ENCODE peak calls at places on chromosome 5, in four cellular contexts. K, V, J and L are unnamed samples.

GRCh38 chr5:148343603-148344230 is 8.4 kb downstream of the SPINK9 start:
- DNase-seq in K (peak), V (no peak), J (no peak), L (no peak)

GRCh38 chr5:76084496-76085285 is 1.5 kb downstream of the SV2C start:
- DNase-seq in K (no peak), V (no peak), J (no peak), L (peak)

GRCh38 chr5:1808466-1808865 is 7.3 kb downstream of the NDUFS6 start:
- DNase-seq in K (no peak), V (no peak), J (no peak), L (no peak)

GRCh38 chr5:66285343-66285942 is 141.3 kb downstream of the SREK1 start:
- DNase-seq in K (no peak), V (no peak), J (no peak), L (no peak)

GRCh38 chr5:131635755-131636479 is 888 bp upstream of the RAPGEF6 start:
- DNase-seq in K (peak), V (no peak), J (peak), L (no peak)

GRCh38 chr5:912356-913091 is 19.8 kb downstream of the TRIP13 start:
- DNase-seq in K (no peak), V (no peak), J (no peak), L (no peak)

GRCh38 chr5:180423133-180423532 is 70.0 kb upstream of the GFPT2 start:
- DNase-seq in K (no peak), V (no peak), J (no peak), L (no peak)

GRCh38 chr5:131639148-131639547 is 4.1 kb upstream of the RAPGEF6 start:
- DNase-seq in K (no peak), V (no peak), J (no peak), L (no peak)

GRCh38 chr5:103346162-103346748 is 87.7 kb downstream of the MACIR start:
- DNase-seq in K (no peak), V (no peak), J (no peak), L (no peak)

GRCh38 chr5:155080721-155081120 is 67.2 kb downstream of the KIF4B start:
- DNase-seq in K (no peak), V (no peak), J (no peak), L (no peak)

GRCh38 chr5:135072357-135073247 is 38.6 kb upstream of the PITX1 start:
- DNase-seq in K (no peak), V (no peak), J (no peak), L (no peak)

GRCh38 chr5:157449011-157449723 is 10.8 kb upstream of the NIPAL4 start:
- DNase-seq in K (no peak), V (no peak), J (no peak), L (no peak)
- TF ChIP-seq BHLHE40 in K (no peak), V (no peak), J (no peak), L (no peak)

GRCh38 chr5:96247097-96247675 is 185.9 kb downstream of the PCSK1 start:
- DNase-seq in K (no peak), V (no peak), J (no peak), L (no peak)
- TF ChIP-seq SP1 in K (no peak), V (no peak), J (no peak), L (no peak)

GRCh38 chr5:51214736-51215135 is 168.5 kb upstream of the ISL1 start:
- DNase-seq in K (no peak), V (no peak), J (no peak), L (no peak)
- TF ChIP-seq BHLHE40 in K (no peak), V (no peak), J (no peak), L (no peak)

DNA sequence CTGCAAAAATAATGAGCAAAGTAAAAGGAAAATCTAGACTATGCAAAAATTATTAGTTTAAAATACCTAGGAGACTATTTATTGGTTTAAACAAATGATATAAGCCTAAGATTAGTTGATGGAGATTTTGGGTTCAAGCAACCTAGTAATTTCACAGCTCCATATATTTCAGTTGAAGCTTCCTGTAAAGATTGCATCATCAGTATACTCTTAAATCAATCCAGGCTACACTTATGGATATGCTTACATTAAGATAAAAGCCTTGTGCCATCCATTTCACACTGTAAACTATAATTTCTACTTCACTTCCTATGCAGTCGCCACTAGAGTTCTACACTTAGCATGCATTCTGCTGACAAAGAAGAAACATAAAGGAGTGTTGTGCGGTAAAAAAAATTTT is 7.3 kb upstream of the LIX1 start:
- DNase-seq in K (no peak), V (no peak), J (no peak), L (no peak)
- TF ChIP-seq SP1 in K (no peak), V (no peak), J (no peak), L (no peak)

GRCh38 chr5:128213833-128214232 is 130.3 kb downstream of the SLC12A2 start:
- DNase-seq in K (no peak), V (no peak), J (no peak), L (no peak)

GRCh38 chr5:128212206-128212788 is 128.7 kb downstream of the SLC12A2 start:
- DNase-seq in K (no peak), V (no peak), J (no peak), L (no peak)

GRCh38 chr5:128216860-128217531 is 133.4 kb downstream of the SLC12A2 start:
- DNase-seq in K (no peak), V (no peak), J (no peak), L (no peak)

GRCh38 chr5:128216285-128216684 is 132.7 kb downstream of the SLC12A2 start:
- DNase-seq in K (no peak), V (no peak), J (no peak), L (no peak)

DNA sequence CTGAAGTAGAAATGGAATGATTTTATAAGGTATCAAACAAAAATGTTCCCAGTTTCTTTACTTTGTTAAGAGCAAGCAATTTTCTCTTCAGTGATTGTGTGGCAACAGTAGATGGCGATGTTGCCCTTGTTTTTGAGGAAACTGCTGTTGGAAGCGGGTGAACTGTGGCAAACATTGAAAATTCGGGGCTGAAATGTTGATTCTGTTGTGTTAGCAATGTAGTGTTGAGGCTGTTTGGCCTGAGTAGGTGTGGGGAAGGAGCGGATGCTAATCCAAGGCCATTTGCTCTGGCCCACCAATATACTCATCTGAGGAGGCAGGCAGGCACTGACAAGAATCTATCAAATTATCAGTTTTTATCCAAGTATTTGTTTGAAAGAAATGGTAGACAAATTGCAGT is 129.8 kb downstream of the SLC12A2 start:
- DNase-seq in K (peak), V (peak), J (no peak), L (peak)
- TF ChIP-seq BHLHE40 in K (no peak), V (no peak), J (no peak), L (no peak)

GRCh38 chr5:23507278-23507685 is at the start of gene PRDM9:
- DNase-seq in K (peak), V (peak), J (no peak), L (peak)
- TF ChIP-seq SP1 in K (no peak), V (no peak), J (no peak), L (no peak)

GRCh38 chr5:14870347-14871083 is 1.1 kb downstream of the ANKH start:
- DNase-seq in K (no peak), V (no peak), J (no peak), L (peak)
- TF ChIP-seq BHLHE40 in K (no peak), V (no peak), J (no peak), L (no peak)

DNA sequence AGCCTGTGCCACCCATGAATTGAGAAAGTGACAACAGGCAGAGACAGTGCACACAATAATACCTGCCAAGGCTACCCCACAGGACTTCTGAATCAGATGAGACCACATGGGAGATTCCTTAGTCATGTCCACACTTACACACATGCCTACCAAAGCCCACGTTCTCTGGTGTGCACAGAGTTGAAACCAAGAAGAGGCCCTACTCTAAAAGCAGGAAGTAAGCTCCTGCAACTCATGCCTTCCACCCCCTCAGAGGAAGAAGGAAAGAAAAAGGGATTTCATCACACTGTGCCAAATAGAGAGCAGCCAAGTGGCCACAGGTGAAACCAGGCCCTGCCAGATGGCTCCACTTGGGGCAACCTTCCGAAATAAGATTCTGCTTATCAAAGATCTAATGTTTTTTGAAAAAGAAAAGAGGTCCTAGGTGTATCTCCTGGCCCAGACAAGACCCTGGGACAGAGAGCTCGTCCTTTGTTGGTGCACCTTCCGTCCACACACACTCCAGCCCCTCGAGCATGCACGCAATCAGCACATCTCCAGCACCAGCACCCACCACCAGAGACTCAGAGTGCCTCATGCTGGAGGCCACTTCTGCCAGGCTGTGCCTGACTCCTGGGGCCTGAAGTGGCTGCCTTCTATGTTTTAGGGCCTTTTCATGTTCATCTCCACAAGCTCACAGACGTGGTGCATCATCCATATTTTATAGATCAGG is 114.6 kb upstream of the SPOCK1 start:
- DNase-seq in K (no peak), V (no peak), J (no peak), L (no peak)
- TF ChIP-seq SP1 in K (no peak), V (no peak), J (no peak), L (no peak)

GRCh38 chr5:43078956-43079355 is 38.8 kb upstream of the ANXA2R start:
- DNase-seq in K (peak), V (no peak), J (no peak), L (no peak)
- TF ChIP-seq BHLHE40 in K (no peak), V (no peak), J (no peak), L (no peak)

GRCh38 chr5:81067406-81067805 is 107.2 kb downstream of the RASGRF2 start:
- DNase-seq in K (no peak), V (no peak), J (no peak), L (no peak)

GRCh38 chr5:81068063-81068462 is 107.9 kb downstream of the RASGRF2 start:
- DNase-seq in K (no peak), V (no peak), J (no peak), L (no peak)

GRCh38 chr5:81065492-81065891 is 105.3 kb downstream of the RASGRF2 start:
- DNase-seq in K (no peak), V (no peak), J (no peak), L (no peak)

GRCh38 chr5:81068635-81069034 is 108.5 kb downstream of the RASGRF2 start:
- DNase-seq in K (no peak), V (no peak), J (no peak), L (no peak)

DNA sequence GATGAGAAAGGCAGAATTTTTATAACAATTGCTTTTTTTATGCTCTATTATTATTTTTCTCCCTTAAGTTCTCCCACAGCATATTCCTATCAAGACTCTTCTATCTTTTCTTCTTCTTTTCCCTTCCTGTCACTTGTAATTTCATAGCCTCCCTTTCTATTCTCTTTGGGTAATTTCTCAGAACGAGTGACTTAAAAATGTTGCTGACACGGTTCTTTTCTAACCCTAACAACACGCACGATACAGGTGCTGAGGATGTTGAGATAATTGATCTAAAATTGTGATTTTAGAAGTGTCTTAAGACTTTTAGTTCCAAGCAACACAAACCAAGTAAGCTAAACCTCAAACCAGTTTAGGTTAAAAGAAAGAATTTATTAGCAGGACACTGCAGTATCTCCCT is 105.9 kb downstream of the RASGRF2 start:
- DNase-seq in K (no peak), V (no peak), J (no peak), L (no peak)
- TF ChIP-seq SP1 in K (no peak), V (no peak), J (no peak), L (no peak)